ENCODE peak calls at places on chromosomes 13 and 19, in five cellular contexts. One of them, this sample, is unnamed.

GRCh38 chr19:13116282-13117175 is at the start of gene TRMT1:
- DNase-seq in body of pancreas: peak
- DNase-seq in lower leg skin: peak
- DNase-seq in GM12864: peak
- DNase-seq in A549: peak
- DNase-seq in this sample: peak

GRCh38 chr13:72884111-72884510 is 102.2 kb downstream of the PIBF1 start:
- DNase-seq in body of pancreas: no peak
- DNase-seq in lower leg skin: no peak
- DNase-seq in GM12864: no peak
- DNase-seq in A549: no peak
- DNase-seq in this sample: no peak

GRCh38 chr19:29273000-29273691 is 60.2 kb upstream of the UQCRFS1 start:
- DNase-seq in body of pancreas: no peak
- DNase-seq in lower leg skin: no peak
- DNase-seq in GM12864: no peak
- DNase-seq in A549: peak
- DNase-seq in this sample: no peak

GRCh38 chr19:45179063-45179847 is 671 bp downstream of the BLOC1S3 start:
- DNase-seq in body of pancreas: peak
- DNase-seq in lower leg skin: no peak
- DNase-seq in GM12864: no peak
- DNase-seq in A549: no peak
- DNase-seq in this sample: peak

GRCh38 chr13:18212873-18213272 is 968.8 kb downstream of the TUBA3C start:
- DNase-seq in body of pancreas: no peak
- DNase-seq in lower leg skin: peak
- DNase-seq in GM12864: no peak
- DNase-seq in A549: peak
- DNase-seq in this sample: peak

GRCh38 chr19:14560776-14561108 is 11.1 kb downstream of the NDUFB7 start:
- DNase-seq in body of pancreas: no peak
- DNase-seq in lower leg skin: no peak
- DNase-seq in GM12864: no peak
- DNase-seq in A549: no peak
- DNase-seq in this sample: no peak

GRCh38 chr13:39632994-39633393 is 22.5 kb upstream of the COG6 start:
- DNase-seq in body of pancreas: no peak
- DNase-seq in lower leg skin: no peak
- DNase-seq in GM12864: no peak
- DNase-seq in A549: no peak
- DNase-seq in this sample: no peak

GRCh38 chr19:33428627-33429013 is 55.1 kb downstream of the CEBPG start:
- DNase-seq in body of pancreas: no peak
- DNase-seq in lower leg skin: no peak
- DNase-seq in GM12864: no peak
- DNase-seq in A549: no peak
- DNase-seq in this sample: no peak

GRCh38 chr13:36431204-36432105 is 840 bp upstream of the CCNA1 start:
- DNase-seq in body of pancreas: no peak
- DNase-seq in lower leg skin: no peak
- DNase-seq in GM12864: no peak
- DNase-seq in A549: no peak
- DNase-seq in this sample: no peak

GRCh38 chr13:33496336-33496735 is 210.8 kb upstream of the STARD13 start:
- DNase-seq in body of pancreas: no peak
- DNase-seq in lower leg skin: no peak
- DNase-seq in GM12864: no peak
- DNase-seq in A549: no peak
- DNase-seq in this sample: no peak

GRCh38 chr19:31356587-31357314 is 7.5 kb upstream of the TSHZ3 start:
- DNase-seq in body of pancreas: peak
- DNase-seq in lower leg skin: no peak
- DNase-seq in GM12864: no peak
- DNase-seq in A549: no peak
- DNase-seq in this sample: no peak

GRCh38 chr13:26614721-26615120 is 57.2 kb downstream of the WASF3 start:
- DNase-seq in body of pancreas: no peak
- DNase-seq in lower leg skin: no peak
- DNase-seq in GM12864: no peak
- DNase-seq in A549: no peak
- DNase-seq in this sample: no peak

GRCh38 chr19:50510121-50510670 is 795 bp downstream of the JOSD2 start:
- DNase-seq in body of pancreas: no peak
- DNase-seq in lower leg skin: no peak
- DNase-seq in GM12864: no peak
- DNase-seq in A549: no peak
- DNase-seq in this sample: peak

GRCh38 chr19:31574251-31574973 is 225.2 kb upstream of the TSHZ3 start:
- DNase-seq in body of pancreas: no peak
- DNase-seq in lower leg skin: no peak
- DNase-seq in GM12864: no peak
- DNase-seq in A549: no peak
- DNase-seq in this sample: no peak

GRCh38 chr19:35518313-35518712 is 4.9 kb upstream of the DMKN start:
- DNase-seq in body of pancreas: no peak
- DNase-seq in lower leg skin: no peak
- DNase-seq in GM12864: no peak
- DNase-seq in A549: peak
- DNase-seq in this sample: peak

GRCh38 chr13:32791545-32792172 is 205.4 kb downstream of the PDS5B start:
- DNase-seq in body of pancreas: no peak
- DNase-seq in lower leg skin: no peak
- DNase-seq in GM12864: peak
- DNase-seq in A549: peak
- DNase-seq in this sample: peak

GRCh38 chr19:33467851-33468250 is 53.7 kb downstream of the PEPD start:
- DNase-seq in body of pancreas: no peak
- DNase-seq in lower leg skin: no peak
- DNase-seq in GM12864: no peak
- DNase-seq in A549: no peak
- DNase-seq in this sample: no peak

GRCh38 chr13:33150146-33150545 is 133.9 kb downstream of the KL start:
- DNase-seq in body of pancreas: peak
- DNase-seq in lower leg skin: no peak
- DNase-seq in GM12864: no peak
- DNase-seq in A549: no peak
- DNase-seq in this sample: peak

GRCh38 chr19:1383014-1383310 is 745 bp upstream of the NDUFS7 start:
- DNase-seq in body of pancreas: no peak
- DNase-seq in lower leg skin: no peak
- DNase-seq in GM12864: no peak
- DNase-seq in A549: no peak
- DNase-seq in this sample: no peak

DNA sequence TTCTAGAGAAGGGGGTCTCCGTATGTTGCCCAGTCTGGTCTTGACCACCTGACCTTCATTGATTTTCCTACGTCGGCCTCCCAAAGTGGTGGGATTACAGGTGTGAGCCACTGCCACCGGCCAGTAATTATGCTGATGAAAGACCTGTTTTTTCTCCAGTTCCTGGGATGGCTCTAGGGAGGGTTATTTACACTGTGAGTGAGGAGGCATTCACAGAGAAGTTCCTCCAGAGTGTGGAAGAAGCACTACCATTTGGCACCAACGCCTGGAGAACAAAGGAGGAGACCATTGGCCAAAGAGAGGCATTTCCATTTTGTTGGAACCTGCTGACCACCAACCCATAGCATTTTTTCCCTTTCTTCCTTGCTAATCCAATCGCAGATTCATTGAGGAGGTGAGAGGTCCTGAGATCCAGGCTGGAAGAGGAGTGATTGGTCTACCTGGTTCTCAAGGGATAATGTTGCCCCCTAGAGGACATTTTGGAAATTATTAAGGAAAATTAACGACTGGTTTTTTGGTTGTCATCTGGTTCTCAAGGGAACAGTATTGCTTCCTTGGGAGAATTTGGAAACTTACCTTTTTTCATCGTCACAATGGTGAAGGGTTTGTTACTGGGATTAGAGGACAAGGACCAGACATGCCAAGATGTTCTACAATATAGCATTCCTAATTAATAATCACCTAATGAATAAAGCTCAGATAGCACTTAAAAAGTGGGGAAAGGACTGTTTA is 5.5 kb upstream of the SAE1 start:
- DNase-seq in body of pancreas: peak
- DNase-seq in lower leg skin: no peak
- DNase-seq in GM12864: no peak
- DNase-seq in A549: peak
- DNase-seq in this sample: peak
- TF ChIP-seq CTCF in body of pancreas: peak
- TF ChIP-seq CTCF in lower leg skin: peak
- TF ChIP-seq CTCF in GM12864: peak
- TF ChIP-seq CTCF in A549: peak
- TF ChIP-seq CTCF in this sample: peak

GRCh38 chr19:4360081-4360569 is 16.8 kb downstream of the MPND start:
- DNase-seq in body of pancreas: no peak
- DNase-seq in lower leg skin: no peak
- DNase-seq in GM12864: no peak
- DNase-seq in A549: no peak
- DNase-seq in this sample: no peak

GRCh38 chr19:4360641-4361151 is 17.3 kb downstream of the MPND start:
- DNase-seq in body of pancreas: no peak
- DNase-seq in lower leg skin: no peak
- DNase-seq in GM12864: no peak
- DNase-seq in A549: no peak
- DNase-seq in this sample: no peak

GRCh38 chr19:4362871-4363545 is 19.6 kb downstream of the MPND start:
- DNase-seq in body of pancreas: no peak
- DNase-seq in lower leg skin: no peak
- DNase-seq in GM12864: no peak
- DNase-seq in A549: peak
- DNase-seq in this sample: no peak

GRCh38 chr19:4362038-4362828 is 18.9 kb downstream of the MPND start:
- DNase-seq in body of pancreas: no peak
- DNase-seq in lower leg skin: no peak
- DNase-seq in GM12864: no peak
- DNase-seq in A549: no peak
- DNase-seq in this sample: no peak

DNA sequence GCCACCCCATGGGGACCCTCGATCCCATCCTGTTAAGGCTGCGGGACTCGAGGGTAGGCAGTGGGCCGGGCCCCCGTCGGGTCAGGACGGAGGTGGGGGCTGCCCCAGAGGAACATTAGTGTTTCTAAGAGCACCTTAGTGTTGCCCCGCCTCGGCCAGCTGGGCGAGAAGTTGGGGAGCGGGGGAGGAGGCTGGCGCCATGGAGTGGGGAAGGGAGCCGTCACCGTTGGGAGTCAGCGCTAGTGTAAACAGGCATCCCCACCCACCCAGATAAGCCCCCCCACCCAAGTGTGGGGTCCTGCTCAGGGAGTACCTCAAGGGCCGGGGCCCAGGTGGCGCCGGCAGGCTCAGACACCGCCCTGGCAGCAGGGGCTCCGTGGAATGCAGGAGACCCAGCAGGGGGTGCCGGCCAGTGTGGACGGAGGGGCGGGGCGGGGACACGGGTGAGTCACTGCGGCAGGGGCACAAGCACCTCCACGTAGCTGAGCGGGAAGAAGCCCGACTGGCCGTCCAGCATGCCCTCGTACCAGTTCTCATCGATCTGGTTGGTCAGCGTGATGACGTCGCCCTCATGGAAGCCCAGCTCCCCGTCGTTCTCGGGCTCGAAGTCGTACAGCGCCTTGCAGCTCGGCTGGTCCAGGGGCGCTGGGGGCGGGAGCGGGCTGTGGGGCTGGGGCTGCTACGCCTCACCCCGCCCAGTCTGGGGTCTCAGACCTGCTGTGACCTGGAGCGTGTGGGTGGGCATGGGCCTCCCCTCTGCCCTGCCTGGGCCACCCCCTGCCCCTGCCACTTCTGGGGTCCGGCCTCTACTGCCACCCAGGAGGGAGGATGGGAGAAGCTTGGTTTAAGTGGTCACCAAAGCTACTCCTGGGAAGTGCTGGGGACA is 18.0 kb downstream of the MPND start:
- DNase-seq in body of pancreas: no peak
- DNase-seq in lower leg skin: no peak
- DNase-seq in GM12864: no peak
- DNase-seq in A549: peak
- DNase-seq in this sample: no peak
- TF ChIP-seq CTCF in body of pancreas: no peak
- TF ChIP-seq CTCF in lower leg skin: no peak
- TF ChIP-seq CTCF in GM12864: no peak
- TF ChIP-seq CTCF in A549: no peak
- TF ChIP-seq CTCF in this sample: no peak

GRCh38 chr19:11261902-11262839 is at the start of gene DOCK6:
- DNase-seq in body of pancreas: peak
- DNase-seq in lower leg skin: no peak
- DNase-seq in GM12864: no peak
- DNase-seq in A549: no peak
- DNase-seq in this sample: no peak
- TF ChIP-seq CTCF in body of pancreas: peak
- TF ChIP-seq CTCF in lower leg skin: no peak
- TF ChIP-seq CTCF in GM12864: peak
- TF ChIP-seq CTCF in A549: peak
- TF ChIP-seq CTCF in this sample: peak

GRCh38 chr13:87393358-87393757 is 277.8 kb upstream of the SLITRK5 start:
- DNase-seq in body of pancreas: no peak
- DNase-seq in lower leg skin: no peak
- DNase-seq in GM12864: no peak
- DNase-seq in A549: no peak
- DNase-seq in this sample: no peak

GRCh38 chr13:87403748-87404432 is 267.3 kb upstream of the SLITRK5 start:
- DNase-seq in body of pancreas: no peak
- DNase-seq in lower leg skin: no peak
- DNase-seq in GM12864: no peak
- DNase-seq in A549: no peak
- DNase-seq in this sample: no peak

DNA sequence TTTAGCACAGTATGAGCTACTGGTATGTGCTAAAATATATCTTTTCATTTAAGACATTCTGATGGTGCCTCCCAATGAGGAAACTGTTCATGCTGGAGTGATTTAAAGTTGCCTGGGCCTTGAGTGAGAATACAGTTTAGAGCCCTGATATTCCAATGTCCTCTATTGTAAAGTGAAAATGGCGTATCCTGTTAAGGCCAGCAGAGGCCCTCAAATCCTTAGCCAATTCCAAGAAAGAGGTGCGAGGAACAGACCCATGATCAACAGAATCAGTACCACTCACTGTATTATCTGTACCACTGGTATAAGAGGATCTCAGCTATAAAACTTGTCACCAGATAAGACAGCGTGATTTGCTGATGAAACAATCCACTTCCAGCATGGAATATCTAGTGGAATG is 273.1 kb upstream of the SLITRK5 start:
- DNase-seq in body of pancreas: no peak
- DNase-seq in lower leg skin: no peak
- DNase-seq in GM12864: no peak
- DNase-seq in A549: no peak
- DNase-seq in this sample: no peak
- TF ChIP-seq CTCF in body of pancreas: no peak
- TF ChIP-seq CTCF in lower leg skin: no peak
- TF ChIP-seq CTCF in GM12864: no peak
- TF ChIP-seq CTCF in A549: no peak
- TF ChIP-seq CTCF in this sample: no peak

DNA sequence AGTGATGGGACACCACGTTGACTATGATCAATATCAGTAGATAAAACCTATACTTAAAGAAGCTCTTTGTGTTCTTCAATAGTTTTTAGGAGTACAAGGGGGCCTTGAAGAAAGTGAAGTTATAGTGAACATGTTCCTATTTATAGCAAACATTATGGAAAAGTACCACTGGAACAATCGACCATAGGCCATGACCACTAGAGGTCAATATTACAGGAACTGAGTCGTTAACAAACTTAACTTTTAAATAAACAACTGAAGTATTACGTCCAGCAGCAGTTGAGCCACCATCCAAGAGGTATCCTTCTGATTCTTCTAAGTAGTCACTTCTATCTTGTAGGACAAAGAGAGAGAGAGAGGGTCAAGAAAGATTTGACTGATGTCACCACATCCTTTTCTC is 391.0 kb upstream of the SLITRK5 start:
- DNase-seq in body of pancreas: no peak
- DNase-seq in lower leg skin: no peak
- DNase-seq in GM12864: no peak
- DNase-seq in A549: peak
- DNase-seq in this sample: no peak
- TF ChIP-seq CTCF in body of pancreas: no peak
- TF ChIP-seq CTCF in lower leg skin: no peak
- TF ChIP-seq CTCF in GM12864: no peak
- TF ChIP-seq CTCF in A549: no peak
- TF ChIP-seq CTCF in this sample: peak